ENCODE peak calls at places on chromosomes 3 and 15, in five cellular contexts. One of them, this sample, is unnamed.

GRCh38 chr15:58178668-58179067 is 40.5 kb downstream of the AQP9 start:
- DNase-seq in transverse colon: no peak
- DNase-seq in spleen: no peak
- DNase-seq in K562: no peak
- DNase-seq in esophagus muscularis mucosa: no peak
- DNase-seq in this sample: no peak

GRCh38 chr3:183178833-183179549 is 16.5 kb upstream of the LAMP3 start:
- DNase-seq in K562: peak; percentile 67
- DNase-seq in spleen: peak; percentile 84
- DNase-seq in esophagus muscularis mucosa: no peak
- DNase-seq in transverse colon: peak; percentile 39
- DNase-seq in this sample: peak; percentile 31

GRCh38 chr15:82135645-82136044 is 89.8 kb upstream of the MEX3B start:
- DNase-seq in spleen: no peak
- DNase-seq in esophagus muscularis mucosa: no peak
- DNase-seq in transverse colon: no peak
- DNase-seq in K562: no peak
- DNase-seq in this sample: no peak

GRCh38 chr15:83061680-83062079 is 5.4 kb downstream of the BTBD1 start:
- DNase-seq in spleen: no peak
- DNase-seq in K562: no peak
- DNase-seq in transverse colon: no peak
- DNase-seq in esophagus muscularis mucosa: no peak
- DNase-seq in this sample: no peak

GRCh38 chr3:60594025-60594424 is 657.2 kb downstream of the FHIT start:
- DNase-seq in spleen: no peak
- DNase-seq in K562: no peak
- DNase-seq in esophagus muscularis mucosa: no peak
- DNase-seq in transverse colon: peak; percentile 35
- DNase-seq in this sample: peak; percentile 64

GRCh38 chr3:59937206-59937605 is 887.4 kb upstream of the CFAP20DC start:
- DNase-seq in transverse colon: no peak
- DNase-seq in K562: no peak
- DNase-seq in esophagus muscularis mucosa: no peak
- DNase-seq in spleen: no peak
- DNase-seq in this sample: no peak

GRCh38 chr3:125187599-125187910 is 25.0 kb downstream of the SLC12A8 start:
- DNase-seq in K562: no peak
- DNase-seq in esophagus muscularis mucosa: no peak
- DNase-seq in transverse colon: no peak
- DNase-seq in spleen: no peak
- DNase-seq in this sample: no peak

GRCh38 chr3:134232976-134233375 is 17.7 kb downstream of the RYK start:
- DNase-seq in esophagus muscularis mucosa: no peak
- DNase-seq in transverse colon: no peak
- DNase-seq in K562: no peak
- DNase-seq in spleen: no peak
- DNase-seq in this sample: no peak

GRCh38 chr15:36130641-36131310 is 448.6 kb upstream of the CDIN1 start:
- DNase-seq in esophagus muscularis mucosa: no peak
- DNase-seq in transverse colon: no peak
- DNase-seq in K562: no peak
- DNase-seq in spleen: no peak
- DNase-seq in this sample: no peak

GRCh38 chr3:112304611-112305010 is 10.6 kb upstream of the SLC9C1 start:
- DNase-seq in esophagus muscularis mucosa: no peak
- DNase-seq in K562: no peak
- DNase-seq in transverse colon: no peak
- DNase-seq in spleen: no peak
- DNase-seq in this sample: no peak

GRCh38 chr3:51953445-51953844 is 1.7 kb upstream of the GPR62 start:
- DNase-seq in K562: no peak
- DNase-seq in spleen: no peak
- DNase-seq in transverse colon: no peak
- DNase-seq in esophagus muscularis mucosa: no peak
- DNase-seq in this sample: no peak

GRCh38 chr15:89165677-89166076 is 55.7 kb downstream of the RLBP1 start:
- DNase-seq in spleen: no peak
- DNase-seq in esophagus muscularis mucosa: no peak
- DNase-seq in transverse colon: no peak
- DNase-seq in K562: no peak
- DNase-seq in this sample: no peak

GRCh38 chr3:128282392-128283196 is 129.3 kb downstream of the EEFSEC start:
- DNase-seq in spleen: peak; percentile 84
- DNase-seq in esophagus muscularis mucosa: peak; percentile 89
- DNase-seq in K562: no peak
- DNase-seq in transverse colon: peak; percentile 21
- DNase-seq in this sample: no peak

GRCh38 chr3:13427662-13428603 is 7.8 kb upstream of the NUP210 start:
- DNase-seq in spleen: no peak
- DNase-seq in transverse colon: no peak
- DNase-seq in K562: no peak
- DNase-seq in esophagus muscularis mucosa: no peak
- DNase-seq in this sample: no peak

GRCh38 chr3:18825586-18826157 is 322.6 kb upstream of the KCNH8 start:
- DNase-seq in transverse colon: no peak
- DNase-seq in spleen: no peak
- DNase-seq in K562: no peak
- DNase-seq in esophagus muscularis mucosa: no peak
- DNase-seq in this sample: no peak

GRCh38 chr3:106423321-106424225 is 554.8 kb upstream of the CBLB start:
- DNase-seq in esophagus muscularis mucosa: no peak
- DNase-seq in K562: no peak
- DNase-seq in spleen: no peak
- DNase-seq in transverse colon: no peak
- DNase-seq in this sample: no peak

GRCh38 chr3:110341047-110341446 is 730.6 kb upstream of the NECTIN3 start:
- DNase-seq in esophagus muscularis mucosa: no peak
- DNase-seq in K562: no peak
- DNase-seq in spleen: no peak
- DNase-seq in transverse colon: no peak
- DNase-seq in this sample: no peak

GRCh38 chr3:111998661-111999641 is at the start of gene TAGLN3:
- DNase-seq in esophagus muscularis mucosa: peak; percentile 91
- DNase-seq in K562: no peak
- DNase-seq in transverse colon: peak; percentile 26
- DNase-seq in spleen: no peak
- DNase-seq in this sample: peak; percentile 54

DNA sequence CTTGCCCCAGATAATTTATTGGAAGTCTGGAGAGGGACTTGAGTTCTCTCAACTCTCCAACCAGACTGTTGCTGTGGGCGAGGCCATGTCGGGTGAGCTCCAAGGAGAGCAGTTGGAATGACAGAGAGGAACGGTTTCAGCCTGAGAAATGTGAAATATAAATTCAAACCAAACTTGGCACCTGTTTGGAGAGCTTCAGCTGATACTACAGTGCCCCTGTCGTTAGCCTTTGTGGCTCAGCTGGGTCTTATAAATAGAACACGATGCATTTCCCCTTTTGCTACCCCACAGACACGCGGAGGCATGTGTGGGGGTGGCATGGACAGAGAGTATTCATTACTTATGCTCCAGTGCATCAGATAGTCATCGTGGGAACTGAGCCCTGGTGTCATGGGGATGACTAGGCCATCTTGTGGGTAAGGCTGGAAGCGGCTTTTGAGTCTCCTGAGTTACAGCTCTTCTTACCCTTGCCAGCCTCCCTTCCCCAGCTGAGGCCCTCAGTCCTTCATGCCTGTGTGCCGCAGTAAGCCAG is 15.6 kb downstream of the SMAD3 start:
- DNase-seq in spleen: peak; percentile 90
- DNase-seq in K562: no peak
- DNase-seq in transverse colon: no peak
- DNase-seq in esophagus muscularis mucosa: no peak
- DNase-seq in this sample: no peak
- H3K4me3 ChIP-seq in spleen: no peak overlapping the region
- H3K4me3 ChIP-seq in K562: no peak overlapping the region
- H3K4me3 ChIP-seq in transverse colon: no peak overlapping the region
- H3K4me3 ChIP-seq in esophagus muscularis mucosa: peak overlapping the region; percentile 19
- H3K4me3 ChIP-seq in this sample: no peak overlapping the region

DNA sequence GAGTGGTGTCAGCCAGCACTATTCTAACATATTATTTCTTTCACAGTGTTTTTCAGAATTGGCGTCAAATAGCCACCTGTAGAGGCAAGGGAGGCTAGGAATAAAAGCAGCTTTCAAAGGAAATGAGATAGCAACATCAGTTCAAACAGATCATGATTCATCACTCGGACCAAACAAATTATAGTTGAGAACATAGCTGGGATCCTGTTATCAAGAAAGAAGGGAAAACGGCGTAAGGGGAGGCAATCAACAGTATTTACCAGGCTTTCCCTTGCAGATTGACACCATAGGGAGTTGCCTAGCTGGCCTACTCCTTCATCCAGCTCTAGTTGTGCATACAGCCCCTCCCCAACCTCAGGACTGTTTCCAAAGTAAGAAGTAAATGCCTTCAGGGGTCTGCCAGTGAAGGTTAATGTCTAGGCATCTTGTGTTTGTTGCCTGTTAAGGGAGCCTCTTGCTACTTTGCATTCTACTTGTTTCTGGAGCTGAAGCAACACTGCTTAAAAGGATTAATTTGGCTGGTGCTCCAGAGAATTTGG is 286.5 kb downstream of the NSUN3 start:
- DNase-seq in K562: no peak
- DNase-seq in transverse colon: no peak
- DNase-seq in spleen: no peak
- DNase-seq in esophagus muscularis mucosa: no peak
- DNase-seq in this sample: no peak
- TF ChIP-seq POLR2AphosphoS5 in K562: no peak
- TF ChIP-seq POLR2AphosphoS5 in transverse colon: no peak
- TF ChIP-seq POLR2AphosphoS5 in spleen: no peak
- TF ChIP-seq POLR2AphosphoS5 in esophagus muscularis mucosa: no peak
- TF ChIP-seq POLR2AphosphoS5 in this sample: no peak

GRCh38 chr15:92880796-92881569 is 19.1 kb upstream of the CHD2 start:
- DNase-seq in transverse colon: no peak
- DNase-seq in spleen: no peak
- DNase-seq in esophagus muscularis mucosa: no peak
- DNase-seq in K562: no peak
- DNase-seq in this sample: no peak
- H3K4me3 ChIP-seq in transverse colon: peak overlapping the region; percentile 0
- H3K4me3 ChIP-seq in spleen: no peak overlapping the region
- H3K4me3 ChIP-seq in esophagus muscularis mucosa: peak overlapping the region; percentile 53
- H3K4me3 ChIP-seq in K562: peak overlapping the region; percentile 38
- H3K4me3 ChIP-seq in this sample: no peak overlapping the region

GRCh38 chr3:31244929-31245817 is 287.6 kb upstream of the STT3B start:
- DNase-seq in K562: no peak
- DNase-seq in spleen: no peak
- DNase-seq in transverse colon: no peak
- DNase-seq in esophagus muscularis mucosa: peak; percentile 39
- DNase-seq in this sample: no peak
- TF ChIP-seq POLR2AphosphoS5 in K562: no peak
- TF ChIP-seq POLR2AphosphoS5 in spleen: no peak
- TF ChIP-seq POLR2AphosphoS5 in transverse colon: no peak
- TF ChIP-seq POLR2AphosphoS5 in esophagus muscularis mucosa: no peak
- TF ChIP-seq POLR2AphosphoS5 in this sample: no peak

DNA sequence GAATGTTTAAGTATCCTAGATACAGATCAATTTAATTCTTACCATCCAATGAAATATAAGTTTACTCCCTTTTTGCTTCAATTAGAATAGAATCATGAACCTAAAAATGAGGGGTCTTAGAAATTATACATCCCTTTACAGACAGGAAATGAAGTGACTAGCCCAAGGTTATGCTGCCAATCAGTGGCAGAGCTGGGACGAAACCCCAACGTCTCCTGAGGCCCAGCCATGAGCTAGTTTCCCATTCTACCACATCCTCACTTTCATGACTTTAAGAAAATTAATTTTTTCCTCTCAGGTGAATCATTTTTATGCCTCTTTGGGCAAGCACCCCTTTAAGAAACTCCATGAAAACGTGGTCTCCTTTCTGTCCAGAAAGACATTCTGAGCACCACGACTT is 11.2 kb downstream of the LRIG1 start:
- DNase-seq in K562: no peak
- DNase-seq in spleen: no peak
- DNase-seq in esophagus muscularis mucosa: no peak
- DNase-seq in transverse colon: no peak
- DNase-seq in this sample: no peak
- H3K4me3 ChIP-seq in K562: no peak overlapping the region
- H3K4me3 ChIP-seq in spleen: no peak overlapping the region
- H3K4me3 ChIP-seq in esophagus muscularis mucosa: no peak overlapping the region
- H3K4me3 ChIP-seq in transverse colon: no peak overlapping the region
- H3K4me3 ChIP-seq in this sample: no peak overlapping the region

DNA sequence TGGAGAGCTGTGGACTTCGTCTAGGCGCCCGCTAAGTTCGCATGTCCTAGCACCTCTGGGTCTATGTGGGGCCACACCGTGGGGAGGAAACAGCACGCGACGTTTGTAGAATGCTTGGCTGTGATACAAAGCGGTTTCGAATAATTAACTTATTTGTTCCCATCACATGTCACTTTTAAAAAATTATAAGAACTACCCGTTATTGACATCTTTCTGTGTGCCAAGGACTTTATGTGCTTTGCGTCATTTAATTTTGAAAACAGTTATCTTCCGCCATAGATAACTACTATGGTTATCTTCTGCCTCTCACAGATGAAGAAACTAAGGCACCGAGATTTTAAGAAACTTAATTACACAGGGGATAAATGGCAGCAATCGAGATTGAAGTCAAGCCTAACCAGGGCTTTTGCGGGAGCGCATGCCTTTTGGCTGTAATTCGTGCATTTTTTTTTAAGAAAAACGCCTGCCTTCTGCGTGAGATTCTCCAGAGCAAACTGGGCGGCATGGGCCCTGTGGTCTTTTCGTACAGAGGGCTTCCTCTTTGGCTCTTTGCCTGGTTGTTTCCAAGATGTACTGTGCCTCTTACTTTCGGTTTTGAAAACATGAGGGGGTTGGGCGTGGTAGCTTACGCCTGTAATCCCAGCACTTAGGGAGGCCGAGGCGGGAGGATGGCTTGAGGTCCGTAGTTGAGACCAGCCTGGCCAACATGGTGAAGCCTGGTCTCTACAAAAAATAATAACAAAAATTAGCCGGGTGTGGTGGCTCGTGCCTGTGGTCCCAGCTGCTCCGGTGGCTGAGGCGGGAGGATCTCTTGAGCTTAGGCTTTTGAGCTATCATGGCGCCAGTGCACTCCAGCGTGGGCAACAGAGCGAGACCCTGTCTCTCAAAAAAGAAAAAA is 1.0 kb downstream of the B2M start:
- DNase-seq in esophagus muscularis mucosa: peak; percentile 94
- DNase-seq in spleen: peak; percentile 84
- DNase-seq in K562: peak; percentile 15
- DNase-seq in transverse colon: peak; percentile 80
- DNase-seq in this sample: peak; percentile 74
- TF ChIP-seq POLR2AphosphoS5 in esophagus muscularis mucosa: peak; percentile 83
- TF ChIP-seq POLR2AphosphoS5 in spleen: peak; percentile 76
- TF ChIP-seq POLR2AphosphoS5 in K562: peak; percentile 43
- TF ChIP-seq POLR2AphosphoS5 in transverse colon: peak; percentile 88
- TF ChIP-seq POLR2AphosphoS5 in this sample: peak; percentile 90

DNA sequence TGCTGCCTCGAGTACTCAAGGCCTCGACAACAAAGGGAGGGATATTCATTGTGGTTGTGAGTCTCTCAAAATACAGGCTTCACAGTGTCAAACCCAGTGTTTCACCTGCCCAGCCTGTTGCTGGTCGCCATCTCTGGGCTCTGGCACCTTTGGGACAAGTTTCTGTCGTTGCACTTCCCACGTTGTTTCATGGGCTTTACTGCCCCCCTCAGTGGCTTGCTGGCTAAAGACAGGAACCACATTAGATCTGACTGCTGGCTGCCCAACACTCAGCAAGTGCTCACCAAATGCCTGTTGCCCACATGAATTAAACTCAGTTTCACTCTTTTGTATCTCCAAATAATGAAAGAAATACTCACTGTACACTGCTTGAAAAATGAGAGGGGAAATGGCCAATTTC is 27.6 kb downstream of the FOXL2 start:
- DNase-seq in K562: no peak
- DNase-seq in spleen: no peak
- DNase-seq in esophagus muscularis mucosa: no peak
- DNase-seq in transverse colon: no peak
- DNase-seq in this sample: no peak
- H3K4me3 ChIP-seq in K562: no peak overlapping the region
- H3K4me3 ChIP-seq in spleen: no peak overlapping the region
- H3K4me3 ChIP-seq in esophagus muscularis mucosa: no peak overlapping the region
- H3K4me3 ChIP-seq in transverse colon: no peak overlapping the region
- H3K4me3 ChIP-seq in this sample: no peak overlapping the region

GRCh38 chr3:25397150-25397549 is 30.9 kb upstream of the RARB start:
- DNase-seq in esophagus muscularis mucosa: no peak
- DNase-seq in transverse colon: no peak
- DNase-seq in K562: no peak
- DNase-seq in spleen: no peak
- DNase-seq in this sample: no peak
- TF ChIP-seq POLR2AphosphoS5 in esophagus muscularis mucosa: no peak
- TF ChIP-seq POLR2AphosphoS5 in transverse colon: no peak
- TF ChIP-seq POLR2AphosphoS5 in K562: no peak
- TF ChIP-seq POLR2AphosphoS5 in spleen: no peak
- TF ChIP-seq POLR2AphosphoS5 in this sample: no peak